ENCODE peak calls at places on chromosomes 4 and X, in six cellular contexts. S, R, I, V, E and L are unnamed samples.

GRCh38 chr4:123260429-123261052 is 136.1 kb upstream of the SPRY1 start:
- DNase-seq in S (no peak), R (no peak), I (no peak), V (no peak), E (no peak), L (no peak)

GRCh38 chrX:341541-342101 is 23.0 kb upstream of the GTPBP6 start:
- DNase-seq in S (no peak), R (no peak), I (no peak), V (no peak), E (no peak), L (no peak)

GRCh38 chr4:174084542-174084941 is 198.9 kb downstream of the FBXO8 start:
- DNase-seq in S (no peak), R (no peak), I (peak; percentile 47), V (no peak), E (no peak), L (no peak)

GRCh38 chr4:102439835-102440234 is 61.3 kb upstream of the NFKB1 start:
- DNase-seq in S (peak; percentile 21), R (peak; percentile 39), I (peak; percentile 11), V (no peak), E (no peak), L (no peak)

GRCh38 chr4:15333692-15334633 is 93.9 kb upstream of the C1QTNF7 start:
- DNase-seq in S (no peak), R (no peak), I (no peak), V (no peak), E (no peak), L (no peak)

GRCh38 chr4:173745765-173746164 is 215.7 kb upstream of the HAND2 start:
- DNase-seq in S (no peak), R (no peak), I (no peak), V (no peak), E (no peak), L (no peak)

GRCh38 chrX:6685489-6685888 is 150.6 kb upstream of the VCX3A start:
- DNase-seq in S (no peak), R (no peak), I (no peak), V (no peak), E (no peak), L (no peak)

GRCh38 chr4:123562994-123563745 is 166.6 kb downstream of the SPRY1 start:
- DNase-seq in S (peak; percentile 82), R (no peak), I (no peak), V (no peak), E (no peak), L (no peak)

GRCh38 chr4:97366661-97367060 is 776.6 kb downstream of the STPG2 start:
- DNase-seq in S (no peak), R (no peak), I (no peak), V (no peak), E (no peak), L (no peak)

GRCh38 chr4:101419324-101420135 is 72.2 kb upstream of the PPP3CA start:
- DNase-seq in S (peak; percentile 89), R (peak; percentile 18), I (peak; percentile 94), V (peak; percentile 72), E (no peak), L (no peak)

GRCh38 chr4:153950100-153950979 is 161.5 kb upstream of the SFRP2 start:
- DNase-seq in S (peak; percentile 7), R (no peak), I (no peak), V (no peak), E (no peak), L (no peak)

GRCh38 chr4:1802720-1803522 is 9.8 kb downstream of the FGFR3 start:
- DNase-seq in S (no peak), R (no peak), I (no peak), V (no peak), E (no peak), L (no peak)

GRCh38 chr4:7960790-7961655 is 21.4 kb upstream of the AFAP1 start:
- DNase-seq in S (peak; percentile 37), R (peak; percentile 80), I (peak; percentile 96), V (no peak), E (no peak), L (no peak)

GRCh38 chr4:8254076-8254475 is 15.5 kb upstream of the HTRA3 start:
- DNase-seq in S (no peak), R (no peak), I (no peak), V (no peak), E (no peak), L (peak; percentile 25)

GRCh38 chr4:168868044-168868855 is 141.8 kb downstream of the CBR4 start:
- DNase-seq in S (peak; percentile 23), R (no peak), I (peak; percentile 90), V (no peak), E (no peak), L (no peak)

GRCh38 chr4:158913766-158914165 is 144.9 kb downstream of the FNIP2 start:
- DNase-seq in S (no peak), R (no peak), I (no peak), V (no peak), E (no peak), L (no peak)

GRCh38 chr4:183229397-183229796 is 90.7 kb downstream of the CLDN22 start:
- DNase-seq in S (peak; percentile 30), R (no peak), I (no peak), V (no peak), E (no peak), L (no peak)

GRCh38 chr4:69377562-69377961 is 97.3 kb downstream of the UGT2B28 start:
- DNase-seq in S (no peak), R (no peak), I (no peak), V (no peak), E (no peak), L (no peak)

GRCh38 chrX:119288890-119289393 is 52.9 kb downstream of the PGRMC1 start:
- DNase-seq in S (no peak), R (no peak), I (no peak), V (no peak), E (no peak), L (no peak)
- H2AFZ ChIP-seq in S (no peak overlapping the region), R (no peak overlapping the region), I (no peak overlapping the region), V (no peak overlapping the region), E (no peak overlapping the region), L (no peak overlapping the region)

DNA sequence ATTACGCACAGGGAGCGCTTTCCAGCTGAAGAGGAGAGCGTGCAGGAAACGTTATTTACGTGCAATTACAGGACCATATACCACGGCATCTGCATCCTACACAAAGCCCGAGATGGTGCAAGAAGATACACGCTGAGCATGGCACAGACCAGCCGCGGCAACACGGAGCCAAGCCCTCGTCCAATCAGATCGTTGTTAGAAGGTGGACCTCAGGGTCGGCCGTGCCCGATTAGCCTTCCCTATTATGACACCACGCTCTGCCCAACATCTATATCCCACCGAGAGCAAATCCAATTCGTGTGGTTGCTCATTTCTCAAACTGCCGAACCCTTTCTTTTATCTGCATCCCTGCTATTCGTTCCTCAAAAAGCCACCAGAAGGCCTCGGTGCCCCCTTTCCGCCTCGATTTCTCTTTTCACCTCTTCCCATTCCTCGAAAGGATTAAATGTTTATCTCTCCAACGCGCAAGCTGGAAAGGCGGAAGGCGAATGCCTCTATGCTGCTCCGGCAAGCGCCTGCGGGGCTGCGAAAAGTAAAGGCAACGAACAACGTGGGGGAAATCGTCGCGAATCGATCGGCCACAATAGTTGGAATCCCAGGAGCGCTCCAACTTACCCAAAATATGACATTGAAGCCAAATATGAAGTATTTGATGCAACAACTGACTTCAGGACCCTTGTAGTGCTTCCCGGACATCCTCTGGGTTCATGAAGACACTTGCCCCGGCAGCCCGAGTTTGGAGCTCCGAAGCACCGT is 702 bp downstream of the TSPAN5 start:
- DNase-seq in S (peak; percentile 66), R (peak; percentile 54), I (peak; percentile 83), V (peak; percentile 72), E (no peak), L (no peak)
- H3K4me3 ChIP-seq in S (peak overlapping the region; percentile 86), R (peak overlapping the region; percentile 98), I (peak overlapping the region; percentile 97), V (peak overlapping the region; percentile 80), E (peak overlapping the region; percentile 85), L (peak overlapping the region; percentile 98)

DNA sequence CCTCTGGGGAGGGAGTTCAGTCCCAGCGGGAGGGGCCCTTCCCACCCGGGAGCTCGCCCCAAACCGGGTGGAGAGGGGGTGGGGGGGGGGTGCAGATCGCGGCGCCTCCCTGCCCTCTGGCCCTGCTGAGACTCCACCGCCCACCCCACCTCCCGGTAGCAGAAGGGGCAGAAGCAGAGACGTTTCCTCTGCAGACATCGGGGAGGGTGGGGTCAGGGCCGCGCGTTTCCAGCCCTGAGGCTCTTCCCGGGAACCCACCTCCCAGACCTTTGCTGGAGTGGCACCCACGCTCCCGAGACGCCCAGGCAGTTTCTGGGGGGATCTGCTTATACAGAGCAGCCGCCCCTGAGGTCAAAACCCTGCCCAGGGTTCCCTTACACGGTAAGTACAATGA is 30.2 kb downstream of the CPLX1 start:
- DNase-seq in S (no peak), R (no peak), I (no peak), V (no peak), E (no peak), L (no peak)
- TF ChIP-seq EZH2 in S (no peak), R (peak; percentile 13), I (no peak), V (no peak), E (no peak), L (peak; percentile 12)

GRCh38 chr4:3009422-3009821 is 46.1 kb downstream of the GRK4 start:
- DNase-seq in S (no peak), R (peak; percentile 40), I (no peak), V (peak; percentile 65), E (peak; percentile 15), L (no peak)
- H2AFZ ChIP-seq in S (no peak overlapping the region), R (no peak overlapping the region), I (no peak overlapping the region), V (peak overlapping the region; percentile 91), E (peak overlapping the region; percentile 6), L (peak overlapping the region; percentile 56)

GRCh38 chr4:105712766-105713165 is 4.2 kb downstream of the GSTCD start:
- DNase-seq in S (peak; percentile 40), R (no peak), I (no peak), V (no peak), E (no peak), L (no peak)

GRCh38 chr4:105710678-105711077 is 2.1 kb downstream of the GSTCD start:
- DNase-seq in S (peak; percentile 42), R (no peak), I (no peak), V (no peak), E (no peak), L (no peak)

GRCh38 chr4:105714932-105715331 is 6.3 kb downstream of the GSTCD start:
- DNase-seq in S (no peak), R (no peak), I (no peak), V (no peak), E (no peak), L (no peak)

GRCh38 chr4:105715692-105716278 is 7.2 kb downstream of the GSTCD start:
- DNase-seq in S (peak; percentile 64), R (peak; percentile 54), I (peak; percentile 64), V (peak; percentile 6), E (peak; percentile 13), L (no peak)

DNA sequence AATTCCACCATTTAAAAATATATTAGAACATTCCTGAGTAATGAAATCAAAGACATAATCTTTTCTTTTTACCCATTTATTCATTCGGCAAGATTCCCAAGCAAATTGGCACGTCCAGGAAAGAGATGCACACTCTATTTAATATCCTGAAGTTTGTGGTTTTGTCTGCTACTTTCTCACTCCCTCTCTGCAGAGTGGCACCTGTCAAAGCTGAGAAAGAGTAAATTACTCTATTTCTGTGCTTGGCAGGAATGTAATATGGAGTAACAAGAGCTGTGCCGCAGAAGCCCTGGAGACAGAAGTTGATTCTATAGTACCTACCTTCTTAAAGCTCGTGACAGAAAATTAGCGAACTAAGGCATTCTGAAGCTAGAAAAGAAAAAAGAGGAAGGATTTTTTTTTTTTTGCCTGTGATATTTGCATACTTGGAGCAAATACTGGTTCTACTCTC is 5.5 kb downstream of the GSTCD start:
- DNase-seq in S (peak; percentile 52), R (no peak), I (no peak), V (no peak), E (no peak), L (no peak)
- H3K4me3 ChIP-seq in S (peak overlapping the region; percentile 61), R (no peak overlapping the region), I (no peak overlapping the region), V (no peak overlapping the region), E (no peak overlapping the region), L (no peak overlapping the region)